ENCODE peak calls at places on chromosomes 3 and 15, in six cellular contexts. B is stimulated activated CD8-positive, alpha-beta memory T cell treated with anti-CD3 and anti-CD28 coated beads, Interleukin-4, amount 100 ng/mL, for 24 hours; P is NCI-H1417; X is iPS DF 6.9; Y is activated gamma-delta T cell treated with Interleukin-2 at 50 U/mL for 16 hours; A is amniotic stem cell. W is an unnamed sample.
A peak's percentile ranks its signal among the peaks of the same experiment; 100 is the strongest.

GRCh38 chr3:9957214-9957613 is 5.0 kb upstream of the PRRT3 start:
- DNase-seq in X (no peak), P (no peak), B (no peak), A (no peak), Y (no peak), W (no peak)

GRCh38 chr3:159792070-159792469 is 196.6 kb upstream of the IL12A start:
- DNase-seq in A (no peak), Y (no peak), P (no peak), B (no peak), X (no peak), W (peak; percentile 12)

GRCh38 chr15:41401904-41402267 is 410 bp downstream of the NDUFAF1 start:
- DNase-seq in Y (no peak), X (no peak), B (no peak), P (peak; percentile 34), A (no peak), W (no peak)

GRCh38 chr3:16841906-16842709 is 42.6 kb upstream of the PLCL2 start:
- DNase-seq in Y (peak; percentile 74), A (no peak), X (no peak), B (peak; percentile 40), P (no peak), W (no peak)

GRCh38 chr3:106678657-106679390 is 698.4 kb upstream of the CCDC54 start:
- DNase-seq in X (no peak), A (no peak), Y (no peak), B (no peak), P (peak; percentile 83), W (no peak)

GRCh38 chr3:150421799-150422548 is 13.9 kb downstream of the TSC22D2 start:
- DNase-seq in P (no peak), A (no peak), B (no peak), X (no peak), Y (no peak), W (no peak)

GRCh38 chr3:102301155-102301554 is 133.7 kb upstream of the ZPLD1 start:
- DNase-seq in B (no peak), A (no peak), P (peak; percentile 55), Y (no peak), X (no peak), W (no peak)

GRCh38 chr3:191269289-191270085 is 59.7 kb upstream of the CCDC50 start:
- DNase-seq in B (no peak), P (no peak), A (no peak), Y (no peak), X (no peak), W (no peak)

GRCh38 chr15:85024509-85025336 is 43.1 kb downstream of the PDE8A start:
- DNase-seq in P (no peak), X (no peak), A (no peak), Y (peak; percentile 18), B (no peak), W (no peak)

GRCh38 chr3:28244471-28244870 is 3.1 kb downstream of the CMC1 start:
- DNase-seq in A (no peak), Y (no peak), B (no peak), P (no peak), X (no peak), W (no peak)

GRCh38 chr15:71512281-71513016 is 297.9 kb upstream of the NR2E3 start:
- DNase-seq in B (no peak), X (no peak), P (peak; percentile 76), A (no peak), Y (no peak), W (no peak)

GRCh38 chr3:63437858-63438257 is 159.8 kb downstream of the SYNPR start:
- DNase-seq in B (no peak), X (no peak), A (no peak), P (no peak), Y (no peak), W (no peak)

GRCh38 chr3:104564045-104564643 is 802.6 kb upstream of the ALCAM start:
- DNase-seq in A (no peak), P (peak; percentile 68), X (no peak), B (peak; percentile 39), Y (peak; percentile 53), W (no peak)

GRCh38 chr3:119297169-119297568 is 3.0 kb downstream of the ARHGAP31 start:
- DNase-seq in A (no peak), Y (no peak), P (no peak), X (no peak), B (no peak), W (no peak)

GRCh38 chr3:44509985-44510360 is 32.5 kb upstream of the ZNF445 start:
- DNase-seq in A (no peak), B (no peak), X (no peak), P (peak; percentile 63), Y (no peak), W (no peak)

GRCh38 chr15:41161736-41162135 is 45.7 kb upstream of the INO80 start:
- DNase-seq in A (no peak), P (no peak), B (no peak), X (no peak), Y (no peak), W (no peak)

GRCh38 chr3:15682766-15683165 is 81.2 kb downstream of the BTD start:
- DNase-seq in B (no peak), A (no peak), X (no peak), Y (no peak), P (no peak), W (no peak)

GRCh38 chr3:141498592-141499223 is 11.9 kb downstream of the RASA2 start:
- DNase-seq in Y (peak; percentile 83), P (peak; percentile 13), A (no peak), X (no peak), B (peak; percentile 72), W (no peak)

GRCh38 chr15:45456212-45457106 is 66.1 kb downstream of the SLC30A4 start:
- DNase-seq in Y (peak; percentile 49), P (no peak), X (no peak), B (peak; percentile 24), A (peak; percentile 97), W (no peak)

GRCh38 chr3:178663572-178663971 is 127.3 kb downstream of the KCNMB2 start:
- DNase-seq in B (no peak), Y (no peak), X (no peak), P (no peak), A (no peak), W (no peak)

W was measured in hypothalamus.